ENCODE peak calls at places on chromosome 12, in four cellular contexts. K is thoracic aorta, B is kidney epithelial cell, D is psoas muscle. O is an unnamed sample.

GRCh38 chr12:5333096-5333495 is 98.8 kb upstream of the NTF3 start:
- DNase-seq in K (no peak), B (no peak), D (peak; percentile 19), O (no peak)

GRCh38 chr12:22083167-22083566 is 37.1 kb downstream of the CMAS start:
- DNase-seq in K (no peak), B (no peak), D (no peak), O (no peak)

GRCh38 chr12:42213023-42213422 is 25.0 kb downstream of the YAF2 start:
- DNase-seq in K (no peak), B (peak; percentile 58), D (no peak), O (peak; percentile 37)

GRCh38 chr12:39230086-39230485 is 212.8 kb downstream of the KIF21A start:
- DNase-seq in K (no peak), B (no peak), D (no peak), O (no peak)

GRCh38 chr12:40033260-40033649 is 72.6 kb downstream of the SLC2A13 start:
- DNase-seq in K (no peak), B (no peak), D (no peak), O (no peak)

GRCh38 chr12:108454539-108455139 is 60.4 kb upstream of the FICD start:
- DNase-seq in K (no peak), B (no peak), D (no peak), O (no peak)

GRCh38 chr12:51972849-51973273 is 21.4 kb downstream of the ACVR1B start:
- DNase-seq in K (no peak), B (no peak), D (peak; percentile 36), O (peak; percentile 25)

GRCh38 chr12:16330554-16330953 is 16.9 kb upstream of the MGST1 start:
- DNase-seq in K (no peak), B (no peak), D (no peak), O (no peak)

GRCh38 chr12:89756638-89757321 is 48.1 kb upstream of the ATP2B1 start:
- DNase-seq in K (no peak), B (peak; percentile 87), D (no peak), O (peak; percentile 83)

GRCh38 chr12:116459921-116460666 is 99.1 kb upstream of the MAP1LC3B2 start:
- DNase-seq in K (no peak), B (no peak), D (no peak), O (no peak)

DNA sequence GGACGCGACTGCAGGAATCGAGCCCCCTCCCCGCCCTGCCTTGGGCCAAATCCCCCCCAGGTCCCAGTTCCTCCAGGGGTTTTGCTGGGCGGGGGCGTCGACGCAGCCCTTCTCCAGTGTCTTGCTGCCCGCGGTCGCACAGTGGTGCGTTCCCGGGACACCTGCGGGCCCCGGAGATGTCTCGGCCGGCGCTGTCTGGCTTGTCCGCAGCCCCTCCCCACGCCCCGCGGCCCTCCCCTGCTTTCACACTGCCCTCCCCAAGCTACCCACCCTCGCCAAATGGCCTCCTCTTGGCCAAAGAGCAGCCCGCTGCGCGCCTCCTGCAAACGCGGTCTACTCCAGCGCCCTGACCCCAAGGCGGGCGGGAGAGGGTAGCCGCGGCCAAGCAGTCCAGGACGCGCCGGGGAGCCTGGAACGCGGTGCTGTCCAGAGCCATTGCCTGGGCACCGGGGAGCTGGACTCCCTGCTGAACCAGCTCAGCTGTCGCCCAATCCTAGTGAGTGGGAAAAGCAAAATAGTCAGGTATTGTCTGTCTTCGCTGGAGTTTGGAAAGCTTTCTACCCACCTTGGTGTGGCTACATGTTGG is 122.0 kb downstream of the AACS start:
- DNase-seq in K (no peak), B (no peak), D (no peak), O (no peak)
- H3K4me3 ChIP-seq in K (peak overlapping the region; percentile 65), B (peak overlapping the region; percentile 29), D (peak overlapping the region; percentile 52), O (no peak overlapping the region)

DNA sequence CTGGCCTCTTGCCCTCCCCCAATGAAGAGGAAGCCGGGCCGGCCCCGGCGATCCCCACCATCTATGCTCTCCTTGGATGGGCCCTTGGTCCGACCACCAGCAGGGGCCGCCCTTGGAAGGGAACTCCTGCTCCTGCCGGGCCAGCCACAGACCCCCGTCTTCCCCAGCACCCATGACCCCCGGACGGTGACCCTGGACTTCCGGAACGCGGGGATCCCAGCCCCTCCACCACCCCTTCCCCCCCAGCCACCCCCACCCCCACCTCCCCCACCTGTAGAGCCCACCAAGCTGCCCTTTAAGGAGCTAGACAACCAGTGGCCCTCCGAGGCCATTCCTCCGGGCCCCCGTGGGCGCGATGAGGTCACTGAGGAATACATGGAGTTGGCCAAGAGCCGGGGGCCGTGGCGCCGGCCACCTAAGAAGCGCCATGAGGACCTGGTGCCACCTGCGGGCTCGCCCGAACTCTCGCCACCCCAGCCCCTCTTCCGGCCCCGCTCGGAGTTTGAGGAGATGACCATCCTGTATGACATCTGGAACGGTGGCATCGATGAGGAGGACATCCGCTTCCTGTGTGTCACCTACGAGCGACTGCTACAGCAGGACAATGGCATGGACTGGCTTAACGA is 19.4 kb downstream of the SETD1B start:
- DNase-seq in K (no peak), B (no peak), D (peak; percentile 17), O (no peak)
- TF ChIP-seq CTCF in K (no peak), B (peak; percentile 18), D (no peak), O (peak; percentile 18)

GRCh38 chr12:14247166-14247565 is 118.3 kb upstream of the ATF7IP start:
- DNase-seq in K (no peak), B (no peak), D (no peak), O (no peak)
- H3K4me3 ChIP-seq in K (no peak overlapping the region), B (no peak overlapping the region), D (no peak overlapping the region), O (no peak overlapping the region)

DNA sequence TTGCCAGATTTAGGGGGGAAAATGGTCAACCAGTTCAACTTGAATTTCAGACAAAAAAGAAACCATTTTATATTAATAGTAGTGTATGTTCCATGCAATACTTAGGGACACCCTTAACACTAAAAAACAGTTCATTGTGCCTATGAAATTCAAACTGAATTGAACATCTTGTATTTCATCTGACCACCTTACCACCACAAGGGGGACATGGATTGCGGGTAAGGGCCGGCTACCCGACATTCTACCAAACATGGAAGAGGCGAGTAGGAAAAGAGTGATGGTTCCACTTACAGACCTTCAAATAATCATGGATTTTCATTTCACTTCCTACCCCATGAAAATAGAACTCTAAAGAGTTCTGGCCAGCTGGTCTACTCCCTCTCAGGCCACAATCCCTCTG is 10.3 kb upstream of the STK38L start:
- DNase-seq in K (no peak), B (no peak), D (no peak), O (no peak)
- TF ChIP-seq CTCF in K (no peak), B (no peak), D (no peak), O (peak; percentile 16)

GRCh38 chr12:1497161-1497560 is 97.2 kb downstream of the FBXL14 start:
- DNase-seq in K (no peak), B (no peak), D (no peak), O (no peak)

GRCh38 chr12:1493781-1494180 is 100.6 kb downstream of the FBXL14 start:
- DNase-seq in K (no peak), B (no peak), D (no peak), O (no peak)

GRCh38 chr12:1498199-1498740 is 96.1 kb downstream of the FBXL14 start:
- DNase-seq in K (no peak), B (no peak), D (no peak), O (no peak)

GRCh38 chr12:1494856-1495255 is 99.5 kb downstream of the FBXL14 start:
- DNase-seq in K (no peak), B (no peak), D (no peak), O (no peak)

DNA sequence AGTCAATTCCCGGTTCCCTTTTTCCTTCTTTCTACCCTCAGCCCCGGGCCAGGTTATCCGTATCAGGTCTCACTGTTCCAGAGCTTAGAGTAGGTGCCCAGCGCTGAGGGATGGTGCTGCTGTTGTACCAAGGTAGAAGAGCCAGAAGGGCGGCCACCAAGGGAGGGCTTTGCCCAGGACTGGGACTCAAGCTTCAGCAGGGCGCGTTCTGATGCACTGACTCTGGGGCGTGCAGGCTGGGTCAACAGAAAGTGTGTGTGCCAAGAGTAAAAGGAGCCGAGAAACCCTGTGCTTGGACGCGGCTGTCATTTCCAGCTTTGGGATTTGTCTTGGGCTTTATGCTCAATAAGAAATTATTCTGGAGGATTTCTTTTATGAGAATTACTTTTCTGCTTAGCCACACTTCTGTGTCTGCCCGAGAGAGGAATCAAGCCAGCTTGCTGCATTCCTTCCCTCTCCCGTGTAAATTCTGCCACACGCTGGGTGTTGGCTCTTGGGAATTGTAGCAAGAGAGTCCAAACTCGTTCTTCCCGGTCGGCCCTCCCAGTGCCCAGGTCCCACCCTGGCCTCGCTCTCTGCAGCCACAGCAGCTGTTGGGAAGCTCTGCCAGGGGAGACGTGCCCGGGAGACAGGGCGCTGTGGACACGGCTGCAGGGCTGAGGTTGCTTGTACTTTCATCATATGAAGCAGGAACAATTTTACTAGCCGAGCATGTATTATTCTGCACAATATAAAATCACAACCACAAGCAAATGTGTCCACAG is 98.0 kb downstream of the FBXL14 start:
- DNase-seq in K (peak; percentile 18), B (no peak), D (peak; percentile 43), O (no peak)
- H3K4me3 ChIP-seq in K (peak overlapping the region; percentile 59), B (no peak overlapping the region), D (peak overlapping the region; percentile 47), O (no peak overlapping the region)

GRCh38 chr12:132075714-132076553 is 68.2 kb downstream of the DDX51 start:
- DNase-seq in K (no peak), B (no peak), D (no peak), O (no peak)
- TF ChIP-seq CTCF in K (no peak), B (no peak), D (no peak), O (no peak)

GRCh38 chr12:63021126-63021525 is 86.2 kb upstream of the PPM1H start:
- DNase-seq in K (no peak), B (no peak), D (no peak), O (no peak)
- H3K4me3 ChIP-seq in K (no peak overlapping the region), B (no peak overlapping the region), D (no peak overlapping the region), O (no peak overlapping the region)

GRCh38 chr12:111687255-111687654 is 1.4 kb downstream of the ACAD10 start:
- DNase-seq in K (no peak), B (no peak), D (no peak), O (no peak)
- TF ChIP-seq CTCF in K (no peak), B (peak; percentile 4), D (no peak), O (peak; percentile 47)

DNA sequence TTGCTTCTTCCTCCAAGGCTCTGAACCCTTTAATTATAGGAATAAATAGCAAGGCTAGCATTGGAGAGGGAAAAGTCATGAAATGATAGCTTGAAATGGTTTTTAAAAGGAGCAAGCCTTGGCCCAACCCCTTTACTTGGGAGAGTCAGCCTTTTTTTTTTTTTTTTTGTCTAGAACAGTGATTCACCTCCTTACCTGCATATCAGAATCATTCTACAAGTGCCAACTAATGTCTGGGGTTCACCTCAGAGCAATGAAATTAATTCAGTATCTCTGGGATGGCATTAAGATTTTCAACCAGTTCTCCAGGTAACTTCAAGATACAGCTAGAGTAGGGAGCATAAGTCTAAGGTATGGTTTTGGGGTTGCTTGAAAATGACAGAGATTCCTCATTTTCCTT is 41.3 kb upstream of the TMTC2 start:
- DNase-seq in K (no peak), B (no peak), D (no peak), O (no peak)
- H3K4me3 ChIP-seq in K (no peak overlapping the region), B (no peak overlapping the region), D (no peak overlapping the region), O (no peak overlapping the region)